ENCODE peak calls at places on chromosome 11, in ten cellular contexts. One of them, this sample, is unnamed.

GRCh38 chr11:121615506-121615905 is 162.7 kb upstream of the SORL1-AS1 start:
- DNase-seq in transverse colon: no peak
- DNase-seq in lower lobe of right lung: no peak
- DNase-seq in heart right ventricle: no peak
- DNase-seq in neuronal stem cell: no peak
- DNase-seq in CD4-positive, alpha-beta T cell: no peak
- DNase-seq in neural progenitor cell: no peak
- DNase-seq in upper lobe of right lung: no peak
- DNase-seq in CD8-positive, alpha-beta memory T cell: no peak
- DNase-seq in stomach: no peak
- DNase-seq in this sample: no peak

GRCh38 chr11:131750692-131751091 is 380.3 kb downstream of the NTM start:
- DNase-seq in transverse colon: no peak
- DNase-seq in lower lobe of right lung: no peak
- DNase-seq in heart right ventricle: no peak
- DNase-seq in neuronal stem cell: no peak
- DNase-seq in CD4-positive, alpha-beta T cell: no peak
- DNase-seq in neural progenitor cell: no peak
- DNase-seq in upper lobe of right lung: no peak
- DNase-seq in CD8-positive, alpha-beta memory T cell: no peak
- DNase-seq in stomach: no peak
- DNase-seq in this sample: no peak

GRCh38 chr11:45151362-45151982 is 5.0 kb downstream of the PRDM11 start:
- DNase-seq in transverse colon: no peak
- DNase-seq in lower lobe of right lung: no peak
- DNase-seq in heart right ventricle: no peak
- DNase-seq in neuronal stem cell: no peak
- DNase-seq in CD4-positive, alpha-beta T cell: no peak
- DNase-seq in neural progenitor cell: no peak
- DNase-seq in upper lobe of right lung: no peak
- DNase-seq in CD8-positive, alpha-beta memory T cell: no peak
- DNase-seq in stomach: no peak
- DNase-seq in this sample: no peak

GRCh38 chr11:80414766-80415165 is 973.9 kb upstream of the TENM4 start:
- DNase-seq in transverse colon: no peak
- DNase-seq in lower lobe of right lung: no peak
- DNase-seq in heart right ventricle: no peak
- DNase-seq in neuronal stem cell: no peak
- DNase-seq in CD4-positive, alpha-beta T cell: no peak
- DNase-seq in neural progenitor cell: no peak
- DNase-seq in upper lobe of right lung: no peak
- DNase-seq in CD8-positive, alpha-beta memory T cell: no peak
- DNase-seq in stomach: no peak
- DNase-seq in this sample: no peak

GRCh38 chr11:33015621-33016551 is at the start of gene DEPDC7:
- DNase-seq in transverse colon: peak
- DNase-seq in lower lobe of right lung: peak
- DNase-seq in heart right ventricle: peak
- DNase-seq in neuronal stem cell: peak
- DNase-seq in CD4-positive, alpha-beta T cell: peak
- DNase-seq in neural progenitor cell: peak
- DNase-seq in upper lobe of right lung: peak
- DNase-seq in CD8-positive, alpha-beta memory T cell: peak
- DNase-seq in stomach: peak
- DNase-seq in this sample: peak

GRCh38 chr11:74226907-74227306 is 55.8 kb downstream of the PPME1 start:
- DNase-seq in transverse colon: no peak
- DNase-seq in lower lobe of right lung: no peak
- DNase-seq in heart right ventricle: no peak
- DNase-seq in neuronal stem cell: no peak
- DNase-seq in CD4-positive, alpha-beta T cell: no peak
- DNase-seq in neural progenitor cell: no peak
- DNase-seq in upper lobe of right lung: no peak
- DNase-seq in CD8-positive, alpha-beta memory T cell: no peak
- DNase-seq in stomach: no peak
- DNase-seq in this sample: no peak

GRCh38 chr11:70100791-70101190 is 22.7 kb downstream of the ANO1 start:
- DNase-seq in transverse colon: no peak
- DNase-seq in lower lobe of right lung: no peak
- DNase-seq in heart right ventricle: no peak
- DNase-seq in neuronal stem cell: no peak
- DNase-seq in CD4-positive, alpha-beta T cell: no peak
- DNase-seq in neural progenitor cell: no peak
- DNase-seq in upper lobe of right lung: no peak
- DNase-seq in CD8-positive, alpha-beta memory T cell: no peak
- DNase-seq in stomach: no peak
- DNase-seq in this sample: no peak

GRCh38 chr11:121721448-121721847 is 268.7 kb upstream of the SORL1-AS1 start:
- DNase-seq in transverse colon: no peak
- DNase-seq in lower lobe of right lung: no peak
- DNase-seq in heart right ventricle: no peak
- DNase-seq in neuronal stem cell: no peak
- DNase-seq in CD4-positive, alpha-beta T cell: no peak
- DNase-seq in neural progenitor cell: no peak
- DNase-seq in upper lobe of right lung: no peak
- DNase-seq in CD8-positive, alpha-beta memory T cell: no peak
- DNase-seq in stomach: no peak
- DNase-seq in this sample: no peak

GRCh38 chr11:106989056-106989455 is 29.2 kb downstream of the GUCY1A2 start:
- DNase-seq in transverse colon: no peak
- DNase-seq in lower lobe of right lung: no peak
- DNase-seq in heart right ventricle: no peak
- DNase-seq in neuronal stem cell: no peak
- DNase-seq in CD4-positive, alpha-beta T cell: no peak
- DNase-seq in neural progenitor cell: no peak
- DNase-seq in upper lobe of right lung: no peak
- DNase-seq in CD8-positive, alpha-beta memory T cell: no peak
- DNase-seq in stomach: no peak
- DNase-seq in this sample: no peak

GRCh38 chr11:293852-294661 is 5.1 kb downstream of the PGGHG start:
- DNase-seq in transverse colon: no peak
- DNase-seq in lower lobe of right lung: no peak
- DNase-seq in heart right ventricle: peak
- DNase-seq in neuronal stem cell: no peak
- DNase-seq in CD4-positive, alpha-beta T cell: no peak
- DNase-seq in neural progenitor cell: no peak
- DNase-seq in upper lobe of right lung: peak
- DNase-seq in CD8-positive, alpha-beta memory T cell: peak
- DNase-seq in stomach: no peak
- DNase-seq in this sample: no peak

GRCh38 chr11:76669901-76670474 is 559 bp downstream of the LRRC32 start:
- DNase-seq in transverse colon: no peak
- DNase-seq in lower lobe of right lung: peak
- DNase-seq in heart right ventricle: peak
- DNase-seq in neuronal stem cell: no peak
- DNase-seq in CD4-positive, alpha-beta T cell: no peak
- DNase-seq in neural progenitor cell: peak
- DNase-seq in upper lobe of right lung: peak
- DNase-seq in CD8-positive, alpha-beta memory T cell: no peak
- DNase-seq in stomach: no peak
- DNase-seq in this sample: no peak

GRCh38 chr11:115965754-115966504 is 461.7 kb upstream of the CADM1 start:
- DNase-seq in transverse colon: no peak
- DNase-seq in lower lobe of right lung: peak
- DNase-seq in heart right ventricle: peak
- DNase-seq in neuronal stem cell: no peak
- DNase-seq in CD4-positive, alpha-beta T cell: no peak
- DNase-seq in neural progenitor cell: no peak
- DNase-seq in upper lobe of right lung: peak
- DNase-seq in CD8-positive, alpha-beta memory T cell: no peak
- DNase-seq in stomach: no peak
- DNase-seq in this sample: no peak

GRCh38 chr11:72764503-72764902 is 12.3 kb upstream of the ARAP1 start:
- DNase-seq in transverse colon: peak
- DNase-seq in lower lobe of right lung: peak
- DNase-seq in heart right ventricle: no peak
- DNase-seq in neuronal stem cell: no peak
- DNase-seq in CD4-positive, alpha-beta T cell: no peak
- DNase-seq in neural progenitor cell: peak
- DNase-seq in upper lobe of right lung: peak
- DNase-seq in CD8-positive, alpha-beta memory T cell: no peak
- DNase-seq in stomach: peak
- DNase-seq in this sample: no peak

GRCh38 chr11:81036168-81036870 is 1595.5 kb upstream of the TENM4 start:
- DNase-seq in transverse colon: no peak
- DNase-seq in lower lobe of right lung: no peak
- DNase-seq in heart right ventricle: no peak
- DNase-seq in neuronal stem cell: no peak
- DNase-seq in CD4-positive, alpha-beta T cell: no peak
- DNase-seq in neural progenitor cell: no peak
- DNase-seq in upper lobe of right lung: no peak
- DNase-seq in CD8-positive, alpha-beta memory T cell: no peak
- DNase-seq in stomach: no peak
- DNase-seq in this sample: no peak

GRCh38 chr11:60265373-60266214 is 14.9 kb upstream of the MS4A4A start:
- DNase-seq in transverse colon: no peak
- DNase-seq in lower lobe of right lung: no peak
- DNase-seq in heart right ventricle: no peak
- DNase-seq in neuronal stem cell: peak
- DNase-seq in CD4-positive, alpha-beta T cell: no peak
- DNase-seq in neural progenitor cell: peak
- DNase-seq in upper lobe of right lung: no peak
- DNase-seq in CD8-positive, alpha-beta memory T cell: no peak
- DNase-seq in stomach: no peak
- DNase-seq in this sample: no peak

GRCh38 chr11:2762451-2762850 is 62.7 kb upstream of the KCNQ1OT1 start:
- DNase-seq in transverse colon: no peak
- DNase-seq in lower lobe of right lung: no peak
- DNase-seq in heart right ventricle: no peak
- DNase-seq in neuronal stem cell: no peak
- DNase-seq in CD4-positive, alpha-beta T cell: no peak
- DNase-seq in neural progenitor cell: no peak
- DNase-seq in upper lobe of right lung: peak
- DNase-seq in CD8-positive, alpha-beta memory T cell: no peak
- DNase-seq in stomach: peak
- DNase-seq in this sample: no peak

GRCh38 chr11:2762031-2762380 is 62.2 kb upstream of the KCNQ1OT1 start:
- DNase-seq in transverse colon: no peak
- DNase-seq in lower lobe of right lung: no peak
- DNase-seq in heart right ventricle: no peak
- DNase-seq in neuronal stem cell: no peak
- DNase-seq in CD4-positive, alpha-beta T cell: no peak
- DNase-seq in neural progenitor cell: no peak
- DNase-seq in upper lobe of right lung: no peak
- DNase-seq in CD8-positive, alpha-beta memory T cell: no peak
- DNase-seq in stomach: no peak
- DNase-seq in this sample: no peak

GRCh38 chr11:2766166-2766565 is 66.4 kb upstream of the KCNQ1OT1 start:
- DNase-seq in transverse colon: no peak
- DNase-seq in lower lobe of right lung: no peak
- DNase-seq in heart right ventricle: no peak
- DNase-seq in neuronal stem cell: no peak
- DNase-seq in CD4-positive, alpha-beta T cell: no peak
- DNase-seq in neural progenitor cell: no peak
- DNase-seq in upper lobe of right lung: no peak
- DNase-seq in CD8-positive, alpha-beta memory T cell: no peak
- DNase-seq in stomach: no peak
- DNase-seq in this sample: no peak

GRCh38 chr11:2765491-2765890 is 65.7 kb upstream of the KCNQ1OT1 start:
- DNase-seq in transverse colon: no peak
- DNase-seq in lower lobe of right lung: no peak
- DNase-seq in heart right ventricle: no peak
- DNase-seq in neuronal stem cell: no peak
- DNase-seq in CD4-positive, alpha-beta T cell: no peak
- DNase-seq in neural progenitor cell: no peak
- DNase-seq in upper lobe of right lung: no peak
- DNase-seq in CD8-positive, alpha-beta memory T cell: no peak
- DNase-seq in stomach: no peak
- DNase-seq in this sample: no peak

DNA sequence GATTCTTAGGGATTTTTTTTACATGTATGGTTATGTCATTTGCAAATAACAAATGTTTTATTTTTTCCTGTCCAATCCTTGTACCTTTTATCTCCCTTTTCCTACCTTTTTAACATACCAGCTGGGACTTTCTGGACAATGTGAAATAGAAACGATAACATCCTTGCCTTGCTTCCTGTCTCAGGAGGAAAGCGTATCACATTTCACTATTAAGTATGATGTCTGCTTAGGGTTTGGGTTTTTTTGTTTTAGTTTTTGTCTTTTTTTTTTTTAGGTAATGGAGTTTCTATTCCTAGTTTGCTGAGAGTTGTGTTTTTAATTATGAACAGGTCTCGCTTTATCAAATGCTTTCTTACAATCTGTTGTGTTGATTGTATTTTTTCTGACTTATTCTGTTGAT is 64.1 kb upstream of the KCNQ1OT1 start:
- DNase-seq in transverse colon: no peak
- DNase-seq in lower lobe of right lung: no peak
- DNase-seq in heart right ventricle: no peak
- DNase-seq in neuronal stem cell: no peak
- DNase-seq in CD4-positive, alpha-beta T cell: no peak
- DNase-seq in neural progenitor cell: no peak
- DNase-seq in upper lobe of right lung: no peak
- DNase-seq in CD8-positive, alpha-beta memory T cell: no peak
- DNase-seq in stomach: no peak
- DNase-seq in this sample: no peak
- H3K27ac ChIP-seq in transverse colon: no peak
- H3K27ac ChIP-seq in lower lobe of right lung: no peak
- H3K27ac ChIP-seq in heart right ventricle: peak
- H3K27ac ChIP-seq in neuronal stem cell: no peak
- H3K27ac ChIP-seq in CD4-positive, alpha-beta T cell: no peak
- H3K27ac ChIP-seq in neural progenitor cell: no peak
- H3K27ac ChIP-seq in upper lobe of right lung: no peak
- H3K27ac ChIP-seq in CD8-positive, alpha-beta memory T cell: no peak
- H3K27ac ChIP-seq in stomach: no peak
- H3K27ac ChIP-seq in this sample: no peak

GRCh38 chr11:20053572-20053971 is 106.7 kb downstream of the DBX1 start:
- DNase-seq in transverse colon: no peak
- DNase-seq in lower lobe of right lung: no peak
- DNase-seq in heart right ventricle: no peak
- DNase-seq in neuronal stem cell: no peak
- DNase-seq in CD4-positive, alpha-beta T cell: no peak
- DNase-seq in neural progenitor cell: no peak
- DNase-seq in upper lobe of right lung: no peak
- DNase-seq in CD8-positive, alpha-beta memory T cell: no peak
- DNase-seq in stomach: no peak
- DNase-seq in this sample: no peak
- H3K27ac ChIP-seq in transverse colon: no peak
- H3K27ac ChIP-seq in lower lobe of right lung: no peak
- H3K27ac ChIP-seq in heart right ventricle: peak
- H3K27ac ChIP-seq in neuronal stem cell: no peak
- H3K27ac ChIP-seq in CD4-positive, alpha-beta T cell: no peak
- H3K27ac ChIP-seq in neural progenitor cell: no peak
- H3K27ac ChIP-seq in upper lobe of right lung: no peak
- H3K27ac ChIP-seq in CD8-positive, alpha-beta memory T cell: no peak
- H3K27ac ChIP-seq in stomach: no peak
- H3K27ac ChIP-seq in this sample: no peak

GRCh38 chr11:91366186-91366585 is 858.4 kb upstream of the FAT3 start:
- DNase-seq in transverse colon: no peak
- DNase-seq in lower lobe of right lung: no peak
- DNase-seq in heart right ventricle: no peak
- DNase-seq in neuronal stem cell: no peak
- DNase-seq in CD4-positive, alpha-beta T cell: no peak
- DNase-seq in neural progenitor cell: no peak
- DNase-seq in upper lobe of right lung: no peak
- DNase-seq in CD8-positive, alpha-beta memory T cell: no peak
- DNase-seq in stomach: no peak
- DNase-seq in this sample: no peak
- H3K27ac ChIP-seq in transverse colon: no peak
- H3K27ac ChIP-seq in lower lobe of right lung: no peak
- H3K27ac ChIP-seq in heart right ventricle: no peak
- H3K27ac ChIP-seq in neuronal stem cell: no peak
- H3K27ac ChIP-seq in CD4-positive, alpha-beta T cell: no peak
- H3K27ac ChIP-seq in neural progenitor cell: no peak
- H3K27ac ChIP-seq in upper lobe of right lung: no peak
- H3K27ac ChIP-seq in CD8-positive, alpha-beta memory T cell: no peak
- H3K27ac ChIP-seq in stomach: no peak
- H3K27ac ChIP-seq in this sample: no peak

GRCh38 chr11:36069576-36070214 is 125.8 kb downstream of the LDLRAD3 start:
- DNase-seq in transverse colon: no peak
- DNase-seq in lower lobe of right lung: no peak
- DNase-seq in heart right ventricle: no peak
- DNase-seq in neuronal stem cell: peak
- DNase-seq in CD4-positive, alpha-beta T cell: no peak
- DNase-seq in neural progenitor cell: peak
- DNase-seq in upper lobe of right lung: no peak
- DNase-seq in CD8-positive, alpha-beta memory T cell: no peak
- DNase-seq in stomach: no peak
- DNase-seq in this sample: no peak
- H3K27ac ChIP-seq in transverse colon: no peak
- H3K27ac ChIP-seq in lower lobe of right lung: no peak
- H3K27ac ChIP-seq in heart right ventricle: no peak
- H3K27ac ChIP-seq in neuronal stem cell: no peak
- H3K27ac ChIP-seq in CD4-positive, alpha-beta T cell: no peak
- H3K27ac ChIP-seq in neural progenitor cell: peak
- H3K27ac ChIP-seq in upper lobe of right lung: no peak
- H3K27ac ChIP-seq in CD8-positive, alpha-beta memory T cell: no peak
- H3K27ac ChIP-seq in stomach: no peak
- H3K27ac ChIP-seq in this sample: peak